ENCODE peak calls at places on chromosome 6, in ten cellular contexts. One of them, this sample, is unnamed. For H3K27me3, the result is how much of the 10 kb centered on the place peaks cover.

GRCh38 chr6:30087876-30088275 is 12.3 kb upstream of the RNF39 start:
- DNase-seq in AG04450: no peak
- DNase-seq in lung: no peak
- DNase-seq in CD4-positive, alpha-beta T cell: no peak
- DNase-seq in colonic mucosa: no peak
- DNase-seq in ovary: no peak
- DNase-seq in breast epithelium: no peak
- DNase-seq in transverse colon: no peak
- DNase-seq in body of pancreas: no peak
- DNase-seq in Peyer's patch: no peak
- DNase-seq in this sample: no peak

GRCh38 chr6:161373905-161374451 is 100.1 kb upstream of the AGPAT4 start:
- DNase-seq in AG04450: no peak
- DNase-seq in lung: peak
- DNase-seq in CD4-positive, alpha-beta T cell: peak
- DNase-seq in colonic mucosa: peak
- DNase-seq in ovary: peak
- DNase-seq in breast epithelium: peak
- DNase-seq in transverse colon: peak
- DNase-seq in body of pancreas: peak
- DNase-seq in Peyer's patch: peak
- DNase-seq in this sample: peak

GRCh38 chr6:28673800-28674671 is 148.4 kb downstream of the GPX5 start:
- DNase-seq in AG04450: peak
- DNase-seq in lung: no peak
- DNase-seq in CD4-positive, alpha-beta T cell: no peak
- DNase-seq in colonic mucosa: peak
- DNase-seq in ovary: peak
- DNase-seq in breast epithelium: no peak
- DNase-seq in transverse colon: no peak
- DNase-seq in body of pancreas: peak
- DNase-seq in Peyer's patch: no peak
- DNase-seq in this sample: peak

GRCh38 chr6:161395832-161396231 is 122.0 kb upstream of the AGPAT4 start:
- DNase-seq in AG04450: no peak
- DNase-seq in lung: no peak
- DNase-seq in CD4-positive, alpha-beta T cell: no peak
- DNase-seq in colonic mucosa: no peak
- DNase-seq in ovary: no peak
- DNase-seq in breast epithelium: no peak
- DNase-seq in transverse colon: no peak
- DNase-seq in body of pancreas: no peak
- DNase-seq in Peyer's patch: no peak
- DNase-seq in this sample: no peak

GRCh38 chr6:89385156-89385667 is 26.9 kb downstream of the RRAGD start:
- DNase-seq in AG04450: no peak
- DNase-seq in lung: no peak
- DNase-seq in CD4-positive, alpha-beta T cell: no peak
- DNase-seq in colonic mucosa: no peak
- DNase-seq in ovary: no peak
- DNase-seq in breast epithelium: no peak
- DNase-seq in transverse colon: no peak
- DNase-seq in body of pancreas: no peak
- DNase-seq in Peyer's patch: no peak
- DNase-seq in this sample: peak

GRCh38 chr6:163354779-163355431 is 59.6 kb upstream of the QKI start:
- DNase-seq in AG04450: no peak
- DNase-seq in lung: no peak
- DNase-seq in CD4-positive, alpha-beta T cell: no peak
- DNase-seq in colonic mucosa: no peak
- DNase-seq in ovary: no peak
- DNase-seq in breast epithelium: no peak
- DNase-seq in transverse colon: no peak
- DNase-seq in body of pancreas: peak
- DNase-seq in Peyer's patch: no peak
- DNase-seq in this sample: no peak

GRCh38 chr6:92577077-92577719 is 842.2 kb downstream of the EPHA7 start:
- DNase-seq in AG04450: peak
- DNase-seq in lung: no peak
- DNase-seq in CD4-positive, alpha-beta T cell: no peak
- DNase-seq in colonic mucosa: no peak
- DNase-seq in ovary: no peak
- DNase-seq in breast epithelium: no peak
- DNase-seq in transverse colon: no peak
- DNase-seq in body of pancreas: no peak
- DNase-seq in Peyer's patch: no peak
- DNase-seq in this sample: no peak

GRCh38 chr6:160462551-160463109 is 114.5 kb downstream of the SLC22A3 start:
- DNase-seq in AG04450: peak
- DNase-seq in lung: no peak
- DNase-seq in CD4-positive, alpha-beta T cell: peak
- DNase-seq in colonic mucosa: no peak
- DNase-seq in ovary: no peak
- DNase-seq in breast epithelium: no peak
- DNase-seq in transverse colon: peak
- DNase-seq in body of pancreas: peak
- DNase-seq in Peyer's patch: no peak
- DNase-seq in this sample: no peak

GRCh38 chr6:53539561-53539960 is 5.3 kb downstream of the GCLC start:
- DNase-seq in AG04450: no peak
- DNase-seq in lung: no peak
- DNase-seq in CD4-positive, alpha-beta T cell: no peak
- DNase-seq in colonic mucosa: no peak
- DNase-seq in ovary: no peak
- DNase-seq in breast epithelium: no peak
- DNase-seq in transverse colon: no peak
- DNase-seq in body of pancreas: no peak
- DNase-seq in Peyer's patch: no peak
- DNase-seq in this sample: no peak

GRCh38 chr6:157753291-157753690 is 69.8 kb upstream of the SNX9 start:
- DNase-seq in AG04450: no peak
- DNase-seq in lung: no peak
- DNase-seq in CD4-positive, alpha-beta T cell: no peak
- DNase-seq in colonic mucosa: no peak
- DNase-seq in ovary: no peak
- DNase-seq in breast epithelium: no peak
- DNase-seq in transverse colon: no peak
- DNase-seq in body of pancreas: no peak
- DNase-seq in Peyer's patch: no peak
- DNase-seq in this sample: no peak

GRCh38 chr6:125231133-125231532 is 70.6 kb downstream of the HDDC2 start:
- DNase-seq in AG04450: no peak
- DNase-seq in lung: no peak
- DNase-seq in CD4-positive, alpha-beta T cell: no peak
- DNase-seq in colonic mucosa: peak
- DNase-seq in ovary: no peak
- DNase-seq in breast epithelium: no peak
- DNase-seq in transverse colon: peak
- DNase-seq in body of pancreas: no peak
- DNase-seq in Peyer's patch: no peak
- DNase-seq in this sample: no peak

GRCh38 chr6:7201444-7201731 is 93.6 kb downstream of the RREB1 start:
- DNase-seq in AG04450: no peak
- DNase-seq in lung: no peak
- DNase-seq in CD4-positive, alpha-beta T cell: no peak
- DNase-seq in colonic mucosa: no peak
- DNase-seq in ovary: no peak
- DNase-seq in breast epithelium: no peak
- DNase-seq in transverse colon: no peak
- DNase-seq in body of pancreas: no peak
- DNase-seq in Peyer's patch: no peak
- DNase-seq in this sample: no peak

GRCh38 chr6:7203939-7204338 is 96.2 kb downstream of the RREB1 start:
- DNase-seq in AG04450: no peak
- DNase-seq in lung: no peak
- DNase-seq in CD4-positive, alpha-beta T cell: no peak
- DNase-seq in colonic mucosa: no peak
- DNase-seq in ovary: no peak
- DNase-seq in breast epithelium: no peak
- DNase-seq in transverse colon: no peak
- DNase-seq in body of pancreas: no peak
- DNase-seq in Peyer's patch: no peak
- DNase-seq in this sample: no peak

GRCh38 chr6:7200598-7201443 is 93.1 kb downstream of the RREB1 start:
- DNase-seq in AG04450: no peak
- DNase-seq in lung: peak
- DNase-seq in CD4-positive, alpha-beta T cell: no peak
- DNase-seq in colonic mucosa: peak
- DNase-seq in ovary: no peak
- DNase-seq in breast epithelium: peak
- DNase-seq in transverse colon: peak
- DNase-seq in body of pancreas: peak
- DNase-seq in Peyer's patch: no peak
- DNase-seq in this sample: no peak

GRCh38 chr6:7204726-7205125 is 97.0 kb downstream of the RREB1 start:
- DNase-seq in AG04450: no peak
- DNase-seq in lung: no peak
- DNase-seq in CD4-positive, alpha-beta T cell: no peak
- DNase-seq in colonic mucosa: no peak
- DNase-seq in ovary: no peak
- DNase-seq in breast epithelium: no peak
- DNase-seq in transverse colon: no peak
- DNase-seq in body of pancreas: no peak
- DNase-seq in Peyer's patch: no peak
- DNase-seq in this sample: no peak

DNA sequence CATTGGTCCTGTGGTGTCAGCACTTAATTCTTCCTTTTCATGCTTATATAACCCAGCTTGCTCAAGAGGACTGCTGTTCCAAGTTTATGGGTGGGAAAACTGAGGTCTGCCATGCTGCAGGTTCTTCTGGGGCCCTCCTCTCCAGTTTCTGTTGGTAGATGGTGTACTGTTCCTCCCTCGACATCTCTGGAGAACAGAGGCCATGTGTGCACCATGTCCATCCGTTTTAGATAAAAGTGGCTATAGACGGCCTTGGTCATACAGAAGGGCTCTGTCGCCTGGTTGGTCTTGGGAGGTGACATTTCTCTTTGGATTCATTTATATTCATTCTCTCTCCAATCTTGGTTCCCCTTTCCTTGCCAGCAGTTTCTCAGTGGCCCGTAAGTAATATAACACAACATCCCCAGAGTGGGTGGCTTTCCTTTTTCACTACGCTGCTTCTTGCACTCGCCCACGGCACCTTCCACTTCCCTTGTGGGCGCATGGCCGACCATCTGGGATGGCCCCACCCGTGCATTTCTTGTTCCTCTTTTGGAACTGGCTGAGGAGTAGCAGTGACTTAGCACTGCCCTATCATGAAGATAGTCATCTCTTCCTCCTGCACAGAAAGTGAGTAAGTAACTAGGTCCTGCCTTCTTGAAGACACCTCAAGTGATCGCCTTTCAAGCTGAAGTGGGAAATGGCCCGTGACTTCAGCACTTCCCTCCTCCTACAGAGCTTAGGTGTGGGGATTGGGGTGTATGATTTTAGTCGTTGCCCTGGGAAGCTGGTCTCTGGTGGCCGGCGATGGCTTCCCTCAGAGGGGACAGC is 94.2 kb downstream of the RREB1 start:
- DNase-seq in AG04450: no peak
- DNase-seq in lung: peak
- DNase-seq in CD4-positive, alpha-beta T cell: no peak
- DNase-seq in colonic mucosa: peak
- DNase-seq in ovary: no peak
- DNase-seq in breast epithelium: no peak
- DNase-seq in transverse colon: peak
- DNase-seq in body of pancreas: peak
- DNase-seq in Peyer's patch: no peak
- DNase-seq in this sample: peak
- H3K27ac ChIP-seq in AG04450: no peak
- H3K27ac ChIP-seq in lung: no peak
- H3K27ac ChIP-seq in CD4-positive, alpha-beta T cell: no peak
- H3K27ac ChIP-seq in colonic mucosa: peak
- H3K27ac ChIP-seq in ovary: no peak
- H3K27ac ChIP-seq in breast epithelium: peak
- H3K27ac ChIP-seq in transverse colon: peak
- H3K27ac ChIP-seq in body of pancreas: peak
- H3K27ac ChIP-seq in Peyer's patch: peak
- H3K27ac ChIP-seq in this sample: peak

DNA sequence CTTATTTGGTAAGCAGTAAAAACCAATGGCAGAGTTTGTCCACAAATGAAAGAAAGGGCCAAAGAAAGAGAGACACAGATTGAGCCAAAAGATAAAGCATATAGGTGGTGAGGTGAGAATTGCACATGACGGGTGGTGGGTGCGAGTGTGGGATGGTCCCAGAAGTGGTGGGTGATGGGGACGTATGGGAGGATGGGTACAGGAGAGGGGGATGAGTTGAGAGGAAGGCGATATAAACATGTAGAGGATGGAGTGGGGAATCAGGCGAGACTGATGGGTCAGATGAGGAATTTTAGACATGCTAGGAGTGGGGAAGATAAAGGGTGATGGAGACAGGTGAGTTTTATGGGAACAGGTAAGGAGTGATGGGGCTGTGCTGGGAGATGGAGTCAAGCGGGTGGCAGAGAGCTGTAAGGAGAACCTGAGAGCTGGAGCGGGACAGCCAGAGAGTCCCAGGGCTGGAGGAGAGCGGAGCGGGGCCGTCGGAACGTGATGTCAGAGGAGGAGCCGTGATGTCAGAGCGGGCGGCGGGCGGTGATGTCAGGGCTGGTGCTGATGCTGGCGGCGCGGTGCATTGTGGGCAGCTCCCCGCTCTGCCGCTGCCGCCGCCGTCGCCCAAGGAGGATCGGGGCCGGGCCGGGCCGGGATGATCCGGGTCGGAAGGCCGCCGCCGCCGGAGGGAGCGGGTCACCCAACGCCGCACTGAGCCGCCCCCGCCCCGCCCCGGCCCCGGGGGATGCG is at the start of gene TTBK1:
- DNase-seq in AG04450: no peak
- DNase-seq in lung: no peak
- DNase-seq in CD4-positive, alpha-beta T cell: no peak
- DNase-seq in colonic mucosa: no peak
- DNase-seq in ovary: no peak
- DNase-seq in breast epithelium: no peak
- DNase-seq in transverse colon: no peak
- DNase-seq in body of pancreas: no peak
- DNase-seq in Peyer's patch: no peak
- DNase-seq in this sample: peak
- H3K27me3 ChIP-seq in AG04450: half or more
- H3K27me3 ChIP-seq in lung: under half
- H3K27me3 ChIP-seq in CD4-positive, alpha-beta T cell: under half
- H3K27me3 ChIP-seq in colonic mucosa: under half
- H3K27me3 ChIP-seq in ovary: under half
- H3K27me3 ChIP-seq in breast epithelium: under half
- H3K27me3 ChIP-seq in transverse colon: half or more
- H3K27me3 ChIP-seq in body of pancreas: under half
- H3K27me3 ChIP-seq in Peyer's patch: under half
- H3K27me3 ChIP-seq in this sample: under half

GRCh38 chr6:44052419-44053011 is 74.7 kb downstream of the MRPL14 start:
- DNase-seq in AG04450: no peak
- DNase-seq in lung: no peak
- DNase-seq in CD4-positive, alpha-beta T cell: no peak
- DNase-seq in colonic mucosa: no peak
- DNase-seq in ovary: no peak
- DNase-seq in breast epithelium: no peak
- DNase-seq in transverse colon: no peak
- DNase-seq in body of pancreas: peak
- DNase-seq in Peyer's patch: no peak
- DNase-seq in this sample: no peak
- TF ChIP-seq CTCF in AG04450: no peak
- TF ChIP-seq CTCF in lung: no peak
- TF ChIP-seq CTCF in CD4-positive, alpha-beta T cell: no peak
- TF ChIP-seq CTCF in colonic mucosa: no peak
- TF ChIP-seq CTCF in ovary: no peak
- TF ChIP-seq CTCF in breast epithelium: peak
- TF ChIP-seq CTCF in transverse colon: no peak
- TF ChIP-seq CTCF in body of pancreas: no peak
- TF ChIP-seq CTCF in Peyer's patch: no peak
- TF ChIP-seq CTCF in this sample: peak

GRCh38 chr6:169243661-169244060 is 10.0 kb downstream of the THBS2 start:
- DNase-seq in AG04450: no peak
- DNase-seq in lung: no peak
- DNase-seq in CD4-positive, alpha-beta T cell: no peak
- DNase-seq in colonic mucosa: no peak
- DNase-seq in ovary: no peak
- DNase-seq in breast epithelium: no peak
- DNase-seq in transverse colon: no peak
- DNase-seq in body of pancreas: no peak
- DNase-seq in Peyer's patch: no peak
- DNase-seq in this sample: no peak
- H3K27ac ChIP-seq in AG04450: no peak
- H3K27ac ChIP-seq in lung: no peak
- H3K27ac ChIP-seq in CD4-positive, alpha-beta T cell: no peak
- H3K27ac ChIP-seq in colonic mucosa: no peak
- H3K27ac ChIP-seq in ovary: no peak
- H3K27ac ChIP-seq in breast epithelium: no peak
- H3K27ac ChIP-seq in transverse colon: no peak
- H3K27ac ChIP-seq in body of pancreas: no peak
- H3K27ac ChIP-seq in Peyer's patch: no peak
- H3K27ac ChIP-seq in this sample: no peak

This sample was measured in dorsolateral prefrontal cortex.